ENCODE peak calls at places on chromosomes 11 and 22, in four cellular contexts. W is SW480, M is right atrium auricular region, R is fibroblast of pulmonary artery. I is an unnamed sample.

GRCh38 chr11:96095884-96096301 is 172.0 kb upstream of the MTMR2 start:
- DNase-seq in W (no peak), M (no peak), R (no peak), I (no peak)

GRCh38 chr11:31059529-31059928 is 310.0 kb downstream of the DCDC1 start:
- DNase-seq in W (no peak), M (no peak), R (no peak), I (no peak)

GRCh38 chr11:20000393-20001134 is 159.7 kb downstream of the DBX1 start:
- DNase-seq in W (no peak), M (no peak), R (no peak), I (no peak)

GRCh38 chr11:126547161-126547560 is 191.7 kb downstream of the ST3GAL4 start:
- DNase-seq in W (peak), M (no peak), R (peak), I (no peak)

GRCh38 chr22:35477911-35478582 is 62.6 kb upstream of the RASD2 start:
- DNase-seq in W (peak), M (no peak), R (peak), I (no peak)

GRCh38 chr11:132278801-132279574 is 908.6 kb downstream of the NTM start:
- DNase-seq in W (peak), M (no peak), R (peak), I (no peak)

GRCh38 chr11:3723014-3723708 is 52.0 kb upstream of the CHRNA10 start:
- DNase-seq in W (no peak), M (no peak), R (peak), I (no peak)

GRCh38 chr11:76067099-76067498 is 139.2 kb downstream of the WNT11 start:
- DNase-seq in W (no peak), M (no peak), R (peak), I (no peak)

GRCh38 chr22:17921871-17922821 is 102.2 kb downstream of the MICAL3 start:
- DNase-seq in W (no peak), M (no peak), R (no peak), I (no peak)

I was measured in RWPE2.